ENCODE peak calls at places on chromosomes 6 and 20, in nine cellular contexts. One of them, this sample, is unnamed.

GRCh38 chr20:2984956-2985661 is 58.3 kb upstream of the GNRH2 start:
- DNase-seq in HCT116: no peak
- DNase-seq in PC-3: peak; percentile 46
- DNase-seq in hepatocyte: peak; percentile 9
- DNase-seq in OCI-LY7: no peak
- DNase-seq in neural progenitor cell: no peak
- DNase-seq in MM.1S: no peak
- DNase-seq in SK-N-SH: no peak
- DNase-seq in GM23338: no peak
- DNase-seq in this sample: peak; percentile 83

GRCh38 chr6:107629545-107630147 is 139.7 kb downstream of the SOBP start:
- DNase-seq in HCT116: no peak
- DNase-seq in MM.1S: no peak
- DNase-seq in neural progenitor cell: no peak
- DNase-seq in hepatocyte: peak; percentile 26
- DNase-seq in PC-3: no peak
- DNase-seq in OCI-LY7: no peak
- DNase-seq in GM23338: no peak
- DNase-seq in SK-N-SH: peak; percentile 74
- DNase-seq in this sample: no peak

GRCh38 chr6:1291381-1291780 is 20.5 kb upstream of the FOXQ1 start:
- DNase-seq in GM23338: no peak
- DNase-seq in PC-3: no peak
- DNase-seq in OCI-LY7: no peak
- DNase-seq in MM.1S: no peak
- DNase-seq in neural progenitor cell: no peak
- DNase-seq in HCT116: no peak
- DNase-seq in hepatocyte: no peak
- DNase-seq in SK-N-SH: no peak
- DNase-seq in this sample: no peak

GRCh38 chr6:137970368-137970767 is 103.3 kb downstream of the TNFAIP3 start:
- DNase-seq in OCI-LY7: peak; percentile 25
- DNase-seq in PC-3: no peak
- DNase-seq in SK-N-SH: no peak
- DNase-seq in neural progenitor cell: no peak
- DNase-seq in HCT116: no peak
- DNase-seq in MM.1S: peak; percentile 16
- DNase-seq in GM23338: no peak
- DNase-seq in hepatocyte: no peak
- DNase-seq in this sample: no peak

GRCh38 chr6:84119277-84119676 is 85.7 kb downstream of the MRAP2 start:
- DNase-seq in SK-N-SH: no peak
- DNase-seq in OCI-LY7: no peak
- DNase-seq in GM23338: peak; percentile 27
- DNase-seq in neural progenitor cell: no peak
- DNase-seq in PC-3: peak; percentile 2
- DNase-seq in MM.1S: no peak
- DNase-seq in hepatocyte: peak; percentile 12
- DNase-seq in HCT116: no peak
- DNase-seq in this sample: no peak

GRCh38 chr6:7137335-7138106 is 29.8 kb downstream of the RREB1 start:
- DNase-seq in PC-3: no peak
- DNase-seq in neural progenitor cell: peak; percentile 48
- DNase-seq in HCT116: no peak
- DNase-seq in MM.1S: peak; percentile 87
- DNase-seq in SK-N-SH: no peak
- DNase-seq in GM23338: peak; percentile 65
- DNase-seq in OCI-LY7: peak; percentile 30
- DNase-seq in hepatocyte: no peak
- DNase-seq in this sample: peak; percentile 90

GRCh38 chr20:25540273-25540672 is 45.1 kb downstream of the NINL start:
- DNase-seq in SK-N-SH: no peak
- DNase-seq in HCT116: peak; percentile 16
- DNase-seq in GM23338: peak; percentile 86
- DNase-seq in PC-3: peak; percentile 39
- DNase-seq in hepatocyte: no peak
- DNase-seq in OCI-LY7: no peak
- DNase-seq in MM.1S: peak; percentile 18
- DNase-seq in neural progenitor cell: peak; percentile 65
- DNase-seq in this sample: peak; percentile 76

GRCh38 chr6:5111626-5112025 is 26.5 kb downstream of the PPP1R3G start:
- DNase-seq in PC-3: no peak
- DNase-seq in MM.1S: no peak
- DNase-seq in hepatocyte: no peak
- DNase-seq in HCT116: no peak
- DNase-seq in GM23338: no peak
- DNase-seq in SK-N-SH: no peak
- DNase-seq in neural progenitor cell: no peak
- DNase-seq in OCI-LY7: no peak
- DNase-seq in this sample: no peak

GRCh38 chr6:25035451-25036435 is 100.0 kb upstream of the RIPOR2 start:
- DNase-seq in PC-3: no peak
- DNase-seq in HCT116: no peak
- DNase-seq in OCI-LY7: peak; percentile 38
- DNase-seq in hepatocyte: no peak
- DNase-seq in MM.1S: no peak
- DNase-seq in SK-N-SH: no peak
- DNase-seq in neural progenitor cell: no peak
- DNase-seq in GM23338: no peak
- DNase-seq in this sample: no peak

GRCh38 chr6:99348823-99349619 is 453 bp downstream of the FAXC start:
- DNase-seq in OCI-LY7: no peak
- DNase-seq in PC-3: peak; percentile 4
- DNase-seq in MM.1S: no peak
- DNase-seq in neural progenitor cell: no peak
- DNase-seq in HCT116: no peak
- DNase-seq in hepatocyte: peak; percentile 53
- DNase-seq in SK-N-SH: peak; percentile 81
- DNase-seq in GM23338: peak; percentile 62
- DNase-seq in this sample: no peak

GRCh38 chr6:53790886-53791285 is 3.9 kb upstream of the LRRC1 start:
- DNase-seq in GM23338: no peak
- DNase-seq in SK-N-SH: no peak
- DNase-seq in hepatocyte: no peak
- DNase-seq in neural progenitor cell: no peak
- DNase-seq in OCI-LY7: no peak
- DNase-seq in MM.1S: no peak
- DNase-seq in PC-3: no peak
- DNase-seq in HCT116: no peak
- DNase-seq in this sample: no peak

GRCh38 chr20:23069073-23069472 is 17.1 kb downstream of the CD93 start:
- DNase-seq in SK-N-SH: no peak
- DNase-seq in HCT116: no peak
- DNase-seq in hepatocyte: no peak
- DNase-seq in OCI-LY7: no peak
- DNase-seq in PC-3: no peak
- DNase-seq in MM.1S: no peak
- DNase-seq in neural progenitor cell: no peak
- DNase-seq in GM23338: no peak
- DNase-seq in this sample: no peak

GRCh38 chr20:59735917-59736316 is 131.6 kb downstream of the PHACTR3 start:
- DNase-seq in HCT116: no peak
- DNase-seq in MM.1S: no peak
- DNase-seq in OCI-LY7: no peak
- DNase-seq in neural progenitor cell: no peak
- DNase-seq in GM23338: no peak
- DNase-seq in PC-3: no peak
- DNase-seq in hepatocyte: no peak
- DNase-seq in SK-N-SH: no peak
- DNase-seq in this sample: no peak

GRCh38 chr6:152167639-152168603 is 360.4 kb downstream of the ESR1 start:
- DNase-seq in neural progenitor cell: no peak
- DNase-seq in OCI-LY7: no peak
- DNase-seq in HCT116: no peak
- DNase-seq in MM.1S: no peak
- DNase-seq in GM23338: no peak
- DNase-seq in SK-N-SH: no peak
- DNase-seq in hepatocyte: no peak
- DNase-seq in PC-3: no peak
- DNase-seq in this sample: peak; percentile 64
- TF ChIP-seq EZH2phosphoT487 in neural progenitor cell: no peak
- TF ChIP-seq EZH2phosphoT487 in OCI-LY7: no peak
- TF ChIP-seq EZH2phosphoT487 in HCT116: no peak
- TF ChIP-seq EZH2phosphoT487 in MM.1S: no peak
- TF ChIP-seq EZH2phosphoT487 in GM23338: no peak
- TF ChIP-seq EZH2phosphoT487 in SK-N-SH: no peak
- TF ChIP-seq EZH2phosphoT487 in hepatocyte: no peak
- TF ChIP-seq EZH2phosphoT487 in PC-3: no peak
- TF ChIP-seq EZH2phosphoT487 in this sample: no peak

DNA sequence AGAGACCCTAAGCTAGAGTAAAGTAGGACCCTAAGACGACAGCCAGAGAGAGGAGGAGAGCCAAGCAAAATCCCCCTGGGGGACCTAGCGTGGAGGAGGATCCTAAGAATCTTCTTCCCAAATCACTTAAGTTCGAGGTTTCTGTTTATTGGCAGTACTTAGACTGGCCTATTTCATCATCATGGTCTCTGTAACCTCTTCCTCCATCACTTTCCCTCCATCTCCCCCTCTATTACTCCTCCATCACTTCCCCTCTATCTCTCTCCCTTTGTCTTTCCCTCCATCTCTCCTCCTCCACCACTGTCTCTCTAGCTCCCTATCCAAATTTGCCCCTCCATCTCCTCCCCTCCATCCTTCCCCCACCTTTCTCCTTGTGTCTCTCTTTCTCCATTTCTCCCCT is 833.6 kb upstream of the FLRT3 start:
- DNase-seq in MM.1S: no peak
- DNase-seq in OCI-LY7: no peak
- DNase-seq in PC-3: no peak
- DNase-seq in HCT116: no peak
- DNase-seq in SK-N-SH: no peak
- DNase-seq in GM23338: no peak
- DNase-seq in hepatocyte: no peak
- DNase-seq in neural progenitor cell: no peak
- DNase-seq in this sample: no peak
- TF ChIP-seq EZH2phosphoT487 in MM.1S: no peak
- TF ChIP-seq EZH2phosphoT487 in OCI-LY7: no peak
- TF ChIP-seq EZH2phosphoT487 in PC-3: no peak
- TF ChIP-seq EZH2phosphoT487 in HCT116: no peak
- TF ChIP-seq EZH2phosphoT487 in SK-N-SH: no peak
- TF ChIP-seq EZH2phosphoT487 in GM23338: no peak
- TF ChIP-seq EZH2phosphoT487 in hepatocyte: no peak
- TF ChIP-seq EZH2phosphoT487 in neural progenitor cell: no peak
- TF ChIP-seq EZH2phosphoT487 in this sample: no peak

GRCh38 chr6:105993341-105993740 is 92.8 kb upstream of the PRDM1 start:
- DNase-seq in SK-N-SH: no peak
- DNase-seq in GM23338: peak; percentile 74
- DNase-seq in MM.1S: peak; percentile 43
- DNase-seq in PC-3: no peak
- DNase-seq in OCI-LY7: no peak
- DNase-seq in neural progenitor cell: peak; percentile 53
- DNase-seq in hepatocyte: peak; percentile 32
- DNase-seq in HCT116: no peak
- DNase-seq in this sample: no peak

GRCh38 chr6:105995403-105995699 is 90.8 kb upstream of the PRDM1 start:
- DNase-seq in HCT116: no peak
- DNase-seq in PC-3: no peak
- DNase-seq in neural progenitor cell: no peak
- DNase-seq in hepatocyte: no peak
- DNase-seq in OCI-LY7: no peak
- DNase-seq in MM.1S: no peak
- DNase-seq in GM23338: no peak
- DNase-seq in SK-N-SH: no peak
- DNase-seq in this sample: no peak

GRCh38 chr6:105992315-105992961 is 93.7 kb upstream of the PRDM1 start:
- DNase-seq in SK-N-SH: peak; percentile 95
- DNase-seq in hepatocyte: peak; percentile 94
- DNase-seq in GM23338: peak; percentile 88
- DNase-seq in OCI-LY7: peak; percentile 93
- DNase-seq in HCT116: no peak
- DNase-seq in neural progenitor cell: peak; percentile 92
- DNase-seq in PC-3: peak; percentile 72
- DNase-seq in MM.1S: peak; percentile 93
- DNase-seq in this sample: peak; percentile 86

GRCh38 chr6:105994522-105995402 is 91.4 kb upstream of the PRDM1 start:
- DNase-seq in neural progenitor cell: peak; percentile 83
- DNase-seq in OCI-LY7: peak; percentile 34
- DNase-seq in MM.1S: peak; percentile 46
- DNase-seq in GM23338: peak; percentile 82
- DNase-seq in PC-3: no peak
- DNase-seq in SK-N-SH: peak; percentile 48
- DNase-seq in hepatocyte: peak; percentile 51
- DNase-seq in HCT116: peak; percentile 31
- DNase-seq in this sample: peak; percentile 90

DNA sequence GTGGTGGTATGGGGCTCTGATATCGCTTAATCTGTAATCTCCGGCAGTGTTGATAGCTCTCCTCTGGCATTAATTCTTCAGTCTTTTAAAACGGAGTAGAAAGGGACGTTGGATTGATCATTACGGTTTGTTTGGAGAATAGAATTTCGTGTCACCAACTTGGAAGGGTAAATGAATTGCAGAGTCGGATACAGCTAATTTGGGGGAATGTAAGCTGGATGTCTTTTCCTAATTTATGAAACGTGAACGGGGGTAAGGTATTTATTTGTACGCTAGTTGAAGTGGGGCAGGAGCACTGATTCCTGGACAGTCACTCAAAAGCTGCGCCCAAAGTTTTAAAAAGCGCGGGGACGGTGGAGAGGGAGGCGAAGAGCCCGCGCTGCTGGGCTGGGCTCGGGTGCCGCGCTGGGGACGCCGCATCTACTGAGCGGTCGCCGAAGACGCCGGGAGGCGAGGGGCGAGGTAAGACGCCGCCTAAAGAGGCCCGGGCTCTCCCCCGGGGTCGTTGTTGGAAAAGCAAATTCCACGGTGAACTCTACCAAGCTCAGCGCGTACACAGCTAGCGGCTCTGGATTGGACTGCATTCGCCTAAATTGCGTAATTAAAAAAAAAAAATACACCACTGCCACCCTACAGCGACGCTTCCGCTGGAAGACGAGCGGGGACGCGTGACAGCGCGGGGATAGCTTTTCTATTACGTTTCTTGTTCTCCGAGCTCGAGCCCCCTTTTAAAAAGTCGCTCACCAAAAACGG is 92.2 kb upstream of the PRDM1 start:
- DNase-seq in MM.1S: peak; percentile 60
- DNase-seq in GM23338: peak; percentile 48
- DNase-seq in HCT116: no peak
- DNase-seq in SK-N-SH: peak; percentile 41
- DNase-seq in neural progenitor cell: peak; percentile 63
- DNase-seq in OCI-LY7: no peak
- DNase-seq in PC-3: no peak
- DNase-seq in hepatocyte: peak; percentile 39
- DNase-seq in this sample: peak; percentile 78
- TF ChIP-seq EZH2phosphoT487 in MM.1S: no peak
- TF ChIP-seq EZH2phosphoT487 in GM23338: peak; percentile 48
- TF ChIP-seq EZH2phosphoT487 in HCT116: no peak
- TF ChIP-seq EZH2phosphoT487 in SK-N-SH: no peak
- TF ChIP-seq EZH2phosphoT487 in neural progenitor cell: peak; percentile 78
- TF ChIP-seq EZH2phosphoT487 in OCI-LY7: no peak
- TF ChIP-seq EZH2phosphoT487 in PC-3: no peak
- TF ChIP-seq EZH2phosphoT487 in hepatocyte: no peak
- TF ChIP-seq EZH2phosphoT487 in this sample: no peak

DNA sequence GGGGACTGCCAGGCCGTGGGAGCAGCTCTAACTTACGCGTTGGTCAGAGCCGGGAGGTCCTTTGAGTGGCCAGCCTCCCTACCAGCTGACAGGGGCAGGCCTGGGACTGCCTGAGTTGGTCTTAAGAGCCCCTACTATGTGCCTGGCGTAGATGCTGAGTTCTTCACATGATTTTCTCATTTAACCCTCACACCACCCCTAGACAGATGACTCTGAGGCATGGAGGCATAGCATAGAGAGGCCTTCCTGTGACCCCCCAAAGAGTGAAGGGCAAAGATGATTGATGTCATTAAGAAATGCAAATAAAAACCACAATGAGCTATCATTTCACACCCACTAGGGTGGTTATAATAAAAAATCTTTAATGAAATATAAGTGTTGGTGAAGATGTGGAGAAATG is 36.8 kb downstream of the MRPL14 start:
- DNase-seq in HCT116: no peak
- DNase-seq in GM23338: no peak
- DNase-seq in hepatocyte: no peak
- DNase-seq in SK-N-SH: no peak
- DNase-seq in OCI-LY7: no peak
- DNase-seq in MM.1S: no peak
- DNase-seq in PC-3: no peak
- DNase-seq in neural progenitor cell: no peak
- DNase-seq in this sample: no peak
- TF ChIP-seq EZH2phosphoT487 in HCT116: no peak
- TF ChIP-seq EZH2phosphoT487 in GM23338: no peak
- TF ChIP-seq EZH2phosphoT487 in hepatocyte: no peak
- TF ChIP-seq EZH2phosphoT487 in SK-N-SH: no peak
- TF ChIP-seq EZH2phosphoT487 in OCI-LY7: no peak
- TF ChIP-seq EZH2phosphoT487 in MM.1S: no peak
- TF ChIP-seq EZH2phosphoT487 in PC-3: no peak
- TF ChIP-seq EZH2phosphoT487 in neural progenitor cell: no peak
- TF ChIP-seq EZH2phosphoT487 in this sample: no peak

This sample was measured in GM23248.